ENCODE peak calls at places on chromosomes 12 and 14, in four cellular contexts. D is activated T-helper 1 cell treated with anti-CD3 and anti-CD28 coated beads, Interleukin-12 subunit alpha, Interleukin-12 subunit beta, Interleukin-2, Interleukin-4 antibody, amounts not matched to agents 30 ng/mL and 10 ng/mL and 1 ng/mL, durations not matched to agents 14 hours and 24 hours and 36 hours; L is effector CD8-positive, alpha-beta T cell; Z is MM.1S. T is an unnamed sample.

GRCh38 chr12:94192506-94192905 is 44.1 kb downstream of the PLXNC1 start:
- DNase-seq in L (no peak), Z (no peak), D (no peak), T (no peak)

GRCh38 chr14:32311294-32312009 is 17.6 kb upstream of the AKAP6 start:
- DNase-seq in D (no peak), Z (no peak), L (no peak), T (no peak)

GRCh38 chr12:85626782-85627171 is 209.4 kb downstream of the RASSF9 start:
- DNase-seq in D (no peak), Z (no peak), L (no peak), T (no peak)

GRCh38 chr14:61470261-61470953 is 149.0 kb downstream of the PRKCH start:
- DNase-seq in L (no peak), D (no peak), Z (no peak), T (no peak)

GRCh38 chr12:109542876-109543275 is 30.4 kb downstream of the MMAB start:
- DNase-seq in D (no peak), L (no peak), Z (no peak), T (no peak)

GRCh38 chr12:25591132-25591531 is 38.0 kb upstream of the LMNTD1 start:
- DNase-seq in Z (no peak), D (no peak), L (no peak), T (no peak)

GRCh38 chr14:34873591-34874385 is 1.4 kb downstream of the BAZ1A start:
- DNase-seq in Z (peak), L (peak), D (peak), T (peak)

GRCh38 chr12:48286665-48287064 is 64.1 kb downstream of the ZNF641 start:
- DNase-seq in Z (no peak), D (no peak), L (no peak), T (no peak)

GRCh38 chr12:6394398-6394797 is 10.4 kb downstream of the LTBR start:
- DNase-seq in Z (no peak), L (no peak), D (no peak), T (no peak)

GRCh38 chr12:22286569-22286968 is 47.9 kb downstream of the ST8SIA1 start:
- DNase-seq in D (no peak), L (no peak), Z (no peak), T (no peak)

GRCh38 chr14:67187210-67187609 is 2.0 kb upstream of the GARIN2 start:
- DNase-seq in Z (no peak), L (no peak), D (no peak), T (no peak)

GRCh38 chr12:96266238-96266637 is 72.1 kb downstream of the ELK3 start:
- DNase-seq in L (no peak), Z (no peak), D (no peak), T (no peak)

GRCh38 chr14:71834308-71835204 is 97.7 kb upstream of the RGS6 start:
- DNase-seq in L (no peak), Z (no peak), D (no peak), T (no peak)

GRCh38 chr12:75951399-75952228 is 80.0 kb downstream of the PHLDA1 start:
- DNase-seq in D (no peak), Z (no peak), L (no peak), T (no peak)

GRCh38 chr12:30970559-30971202 is 44.1 kb downstream of the TSPAN11 start:
- DNase-seq in Z (no peak), D (no peak), L (no peak), T (no peak)

GRCh38 chr12:20492251-20492728 is 124.0 kb downstream of the PDE3A start:
- DNase-seq in L (no peak), D (no peak), Z (no peak), T (no peak)

GRCh38 chr12:113757223-113758002 is 208.7 kb downstream of the RBM19 start:
- DNase-seq in D (no peak), L (no peak), Z (no peak), T (no peak)

GRCh38 chr14:22997676-22998323 is 12.1 kb downstream of the C14orf93 start:
- DNase-seq in D (no peak), Z (no peak), L (no peak), T (no peak)

GRCh38 chr12:48197549-48197966 is 5.5 kb downstream of the OR10AD1 start:
- DNase-seq in Z (peak), D (no peak), L (no peak), T (no peak)

GRCh38 chr14:28596336-28596735 is 170.3 kb upstream of the FOXG1 start:
- DNase-seq in D (no peak), L (no peak), Z (no peak), T (no peak)

GRCh38 chr14:57865450-57866198 is at the start of gene SLC35F4:
- DNase-seq in L (no peak), Z (no peak), D (no peak), T (no peak)

GRCh38 chr12:121467638-121468403 is 67.9 kb downstream of the RNF34 start:
- DNase-seq in Z (no peak), D (no peak), L (no peak), T (peak)

GRCh38 chr12:13171921-13172859 is 24.3 kb upstream of the EMP1 start:
- DNase-seq in Z (no peak), L (no peak), D (no peak), T (no peak)

GRCh38 chr12:48828293-48828692 is 10.0 kb downstream of the CACNB3 start:
- DNase-seq in D (no peak), Z (no peak), L (no peak), T (no peak)

GRCh38 chr12:110741371-110741770 is 1.3 kb downstream of the PPP1CC start:
- DNase-seq in D (peak), L (no peak), Z (no peak), T (no peak)

GRCh38 chr14:82009076-82009475 is 475.4 kb upstream of the SEL1L start:
- DNase-seq in L (no peak), D (no peak), Z (no peak), T (no peak)

GRCh38 chr14:26255213-26255612 is 342.6 kb downstream of the NOVA1 start:
- DNase-seq in D (no peak), Z (no peak), L (no peak), T (no peak)

GRCh38 chr14:22570132-22570949 is 18.7 kb downstream of the DAD1 start:
- DNase-seq in D (peak), L (peak), Z (peak), T (peak)

GRCh38 chr14:65847065-65847847 is 434.7 kb downstream of the FUT8 start:
- DNase-seq in D (peak), L (peak), Z (peak), T (peak)

GRCh38 chr14:31207287-31207745 is 277 bp downstream of the HECTD1 start:
- DNase-seq in Z (no peak), L (no peak), D (no peak), T (no peak)

GRCh38 chr14:102512713-102513373 is 3.3 kb upstream of the ANKRD9 start:
- DNase-seq in L (no peak), D (no peak), Z (no peak), T (no peak)

GRCh38 chr12:106682594-106683234 is 91.8 kb upstream of the RIC8B start:
- DNase-seq in Z (peak), L (no peak), D (no peak), T (no peak)

GRCh38 chr12:22459872-22460490 is 84.4 kb downstream of the C2CD5 start:
- DNase-seq in L (no peak), Z (peak), D (no peak), T (no peak)

GRCh38 chr12:70507442-70507841 is 129.8 kb downstream of the PTPRB start:
- DNase-seq in Z (no peak), L (no peak), D (no peak), T (no peak)

GRCh38 chr14:38254565-38255407 is 1.1 kb downstream of the CLEC14A start:
- DNase-seq in L (no peak), D (no peak), Z (no peak), T (no peak)

GRCh38 chr12:94721173-94721572 is 70.8 kb upstream of the TMCC3 start:
- DNase-seq in L (no peak), D (no peak), Z (no peak), T (no peak)

GRCh38 chr12:100573499-100574261 is at the start of gene GAS2L3:
- DNase-seq in Z (peak), D (peak), L (no peak), T (peak)

GRCh38 chr14:37819155-37820015 is 224.0 kb downstream of the TTC6 start:
- DNase-seq in D (no peak), L (no peak), Z (no peak), T (no peak)

GRCh38 chr14:90574640-90575131 is 177.9 kb downstream of the CALM1 start:
- DNase-seq in L (no peak), D (no peak), Z (no peak), T (no peak)

GRCh38 chr12:126668538-126668937 is 1598.4 kb upstream of the TMEM132C start:
- DNase-seq in L (no peak), D (no peak), Z (no peak), T (no peak)

T was measured in naive thymus-derived CD8-positive, alpha-beta T cell.